ENCODE peak calls at places on chromosome 11, in four cellular contexts. J is H1, S is Panc1, I is heart left ventricle. T is an unnamed sample.

GRCh38 chr11:32259641-32260081 is 168.8 kb downstream of the RCN1 start:
- DNase-seq in J (no peak), S (no peak), I (no peak), T (no peak)

GRCh38 chr11:80846979-80847378 is 1406.1 kb upstream of the TENM4 start:
- DNase-seq in J (no peak), S (no peak), I (no peak), T (no peak)

GRCh38 chr11:29310016-29310415 is 706.8 kb downstream of the KCNA4 start:
- DNase-seq in J (no peak), S (no peak), I (no peak), T (no peak)

GRCh38 chr11:117514256-117514655 is 186.6 kb downstream of the CEP164 start:
- DNase-seq in J (no peak), S (no peak), I (no peak), T (no peak)

GRCh38 chr11:33682446-33682845 is 18.2 kb downstream of the C11orf91 start:
- DNase-seq in J (no peak), S (no peak), I (no peak), T (no peak)

GRCh38 chr11:18324381-18324780 is 2.0 kb downstream of the GTF2H1 start:
- DNase-seq in J (no peak), S (no peak), I (no peak), T (no peak)

GRCh38 chr11:122922893-122923292 is 40.3 kb downstream of the JHY start:
- DNase-seq in J (no peak), S (no peak), I (no peak), T (no peak)

GRCh38 chr11:70739811-70740474 is 341.6 kb downstream of the CTTN start:
- DNase-seq in J (no peak), S (no peak), I (no peak), T (no peak)

GRCh38 chr11:19080579-19080993 is 20.1 kb upstream of the MRGPRX2 start:
- DNase-seq in J (no peak), S (no peak), I (no peak), T (no peak)

GRCh38 chr11:100866453-100866852 is 179.4 kb downstream of the ARHGAP42 start:
- DNase-seq in J (no peak), S (no peak), I (no peak), T (no peak)

GRCh38 chr11:113578164-113578455 is 102.9 kb upstream of the DRD2 start:
- DNase-seq in J (no peak), S (no peak), I (no peak), T (no peak)

GRCh38 chr11:250740-251299 is 14.0 kb downstream of the PSMD13 start:
- DNase-seq in J (peak; percentile 51), S (no peak), I (peak; percentile 54), T (no peak)

GRCh38 chr11:106415510-106415909 is 338.0 kb downstream of the AASDHPPT start:
- DNase-seq in J (no peak), S (no peak), I (no peak), T (no peak)

GRCh38 chr11:86800076-86800955 is at the start of gene PRSS23:
- DNase-seq in J (no peak), S (no peak), I (peak; percentile 71), T (no peak)

GRCh38 chr11:131449391-131450019 is 79.1 kb downstream of the NTM start:
- DNase-seq in J (no peak), S (no peak), I (no peak), T (no peak)

GRCh38 chr11:117995472-117995871 is 9.3 kb downstream of the IL10RA start:
- DNase-seq in J (no peak), S (no peak), I (no peak), T (no peak)

GRCh38 chr11:102780491-102780918 is at the start of gene MMP10:
- DNase-seq in J (peak; percentile 27), S (no peak), I (no peak), T (no peak)

GRCh38 chr11:19301336-19301735 is 60.6 kb upstream of the E2F8 start:
- DNase-seq in J (no peak), S (no peak), I (no peak), T (no peak)

GRCh38 chr11:3836903-3837302 is 3.9 kb downstream of the RHOG start:
- DNase-seq in J (no peak), S (no peak), I (peak; percentile 60), T (no peak)

GRCh38 chr11:20059587-20060021 is 100.7 kb downstream of the DBX1 start:
- DNase-seq in J (no peak), S (no peak), I (no peak), T (no peak)

GRCh38 chr11:36540998-36541397 is 26.8 kb upstream of the RAG1 start:
- DNase-seq in J (peak; percentile 31), S (peak; percentile 56), I (peak; percentile 45), T (no peak)

GRCh38 chr11:47726878-47727514 is 11.8 kb upstream of the AGBL2 start:
- DNase-seq in J (no peak), S (no peak), I (no peak), T (no peak)

GRCh38 chr11:19498986-19499669 is 213.5 kb upstream of the NAV2 start:
- DNase-seq in J (no peak), S (no peak), I (no peak), T (no peak)

GRCh38 chr11:61793084-61793828 is 545 bp downstream of the FEN1 start:
- DNase-seq in J (no peak), S (no peak), I (no peak), T (no peak)

GRCh38 chr11:57309106-57310059 is 15.4 kb downstream of the TNKS1BP1 start:
- DNase-seq in J (no peak), S (no peak), I (no peak), T (no peak)

GRCh38 chr11:113417428-113417827 is 29.8 kb downstream of the ANKK1 start:
- DNase-seq in J (no peak), S (no peak), I (no peak), T (no peak)

GRCh38 chr11:63670738-63671321 is 346 bp downstream of the ATL3 start:
- DNase-seq in J (no peak), S (no peak), I (peak; percentile 66), T (no peak)

GRCh38 chr11:11841121-11841604 is 609 bp upstream of the USP47 start:
- DNase-seq in J (no peak), S (no peak), I (peak; percentile 50), T (no peak)

GRCh38 chr11:114321621-114322257 is 25.5 kb downstream of the NNMT start:
- DNase-seq in J (no peak), S (no peak), I (no peak), T (no peak)

GRCh38 chr11:55357560-55358184 is 10.1 kb upstream of the OR4A15 start:
- DNase-seq in J (no peak), S (no peak), I (no peak), T (no peak)

DNA sequence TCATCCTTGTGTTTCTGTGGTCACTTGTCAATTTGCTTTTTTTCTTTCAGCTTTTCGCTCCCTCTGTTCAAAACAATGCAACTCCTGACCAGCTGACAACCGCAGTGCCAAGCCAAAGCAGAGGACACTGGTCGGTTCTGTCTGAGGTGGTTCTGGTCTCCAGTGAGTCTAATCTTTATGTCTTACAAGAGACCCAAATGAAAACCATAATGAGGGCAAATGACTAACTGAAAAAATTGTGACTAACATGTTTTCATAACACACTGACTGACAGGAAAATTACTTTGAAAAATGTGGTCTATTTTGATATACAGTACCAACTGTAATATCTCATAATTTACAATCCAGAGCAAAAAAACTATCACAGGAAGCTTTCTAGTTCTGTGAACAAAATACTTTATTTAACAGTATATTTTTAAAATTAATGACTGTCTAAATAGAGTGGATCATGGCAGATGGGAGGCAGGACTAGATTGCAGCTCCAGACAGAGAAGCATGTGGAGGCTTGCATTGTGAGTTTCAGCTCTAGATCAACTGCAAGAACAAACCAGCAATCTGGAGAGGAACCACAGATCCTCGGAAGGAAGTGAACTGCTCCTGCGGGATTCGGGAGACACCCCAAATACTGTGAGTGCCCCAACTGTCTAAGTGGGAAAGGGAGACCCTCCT is 311.8 kb downstream of the SBF2 start:
- DNase-seq in J (no peak), S (no peak), I (no peak), T (no peak)
- H3K27ac ChIP-seq in J (no peak overlapping the region), S (peak overlapping the region; percentile 85), I (no peak overlapping the region), T (no peak overlapping the region)

GRCh38 chr11:128727811-128728431 is 34.0 kb downstream of the FLI1 start:
- DNase-seq in J (no peak), S (no peak), I (no peak), T (no peak)
- H3K4me1 ChIP-seq in J (peaks cover 3% of the 10 kb centered on the region), S (no peaks in the 10 kb centered on the region), I (peaks cover 96% of the 10 kb centered on the region), T (peaks cover 7% of the 10 kb centered on the region)

DNA sequence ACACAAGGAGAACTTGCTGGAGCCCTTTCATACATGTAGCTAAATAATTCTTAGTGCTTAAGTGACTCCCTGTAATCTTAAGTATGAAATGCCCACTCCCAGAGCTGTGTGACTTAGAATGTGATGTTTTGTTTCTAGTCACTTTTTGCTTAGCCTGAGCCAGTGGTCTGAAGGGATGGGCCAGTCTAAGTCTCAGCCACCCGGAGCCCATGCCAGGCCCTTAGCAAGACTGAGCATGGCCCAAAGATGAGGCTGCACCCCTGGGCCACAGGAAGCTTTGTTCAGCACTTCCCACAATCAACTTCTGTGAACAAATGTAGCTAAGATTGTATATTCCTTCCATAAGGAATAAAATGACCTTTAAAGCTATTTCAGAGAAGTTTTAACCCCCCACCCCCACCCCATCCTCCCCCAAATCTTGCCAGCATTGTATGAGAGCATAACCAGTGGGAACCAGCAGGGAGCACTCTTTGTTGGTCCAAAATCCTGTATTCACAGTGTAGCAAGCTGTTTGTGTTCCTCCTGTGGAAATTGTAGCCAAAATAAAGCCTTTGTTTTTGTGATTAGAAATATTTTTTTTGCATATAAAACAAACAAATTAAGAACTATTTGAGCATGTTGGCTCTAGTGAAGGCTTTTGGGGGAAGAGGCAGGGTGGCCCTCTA is 73.8 kb upstream of the GAL start:
- DNase-seq in J (no peak), S (no peak), I (no peak), T (no peak)
- TF ChIP-seq CTCF in J (peak; percentile 19), S (no peak), I (peak; percentile 9), T (no peak)

GRCh38 chr11:45145083-45145420 is 1.4 kb upstream of the PRDM11 start:
- DNase-seq in J (no peak), S (no peak), I (no peak), T (no peak)
- H3K27ac ChIP-seq in J (no peak overlapping the region), S (no peak overlapping the region), I (no peak overlapping the region), T (no peak overlapping the region)

GRCh38 chr11:76709259-76709658 is 38.7 kb upstream of the LRRC32 start:
- DNase-seq in J (no peak), S (no peak), I (no peak), T (no peak)

GRCh38 chr11:76707293-76707825 is 36.8 kb upstream of the LRRC32 start:
- DNase-seq in J (no peak), S (no peak), I (no peak), T (no peak)

GRCh38 chr11:76704171-76704948 is 33.8 kb upstream of the LRRC32 start:
- DNase-seq in J (peak; percentile 29), S (no peak), I (no peak), T (no peak)

GRCh38 chr11:76705834-76706233 is 35.3 kb upstream of the LRRC32 start:
- DNase-seq in J (no peak), S (no peak), I (no peak), T (no peak)

GRCh38 chr11:76706667-76707066 is 36.1 kb upstream of the LRRC32 start:
- DNase-seq in J (no peak), S (no peak), I (no peak), T (no peak)
- H3K4me1 ChIP-seq in J (peaks cover 11% of the 10 kb centered on the region), S (no peaks in the 10 kb centered on the region), I (no peaks in the 10 kb centered on the region), T (no peaks in the 10 kb centered on the region)

T was measured in thoracic aorta.